ENCODE peak calls at places on chromosomes 12 and 14, in seven cellular contexts. G is NCI-H1105, J is iris pigment epithelial cell, E is mucosa of descending colon, T is pancreas, Y is transverse colon, C is WTC11. B is an unnamed sample.

GRCh38 chr14:32939254-32940065 is 781 bp downstream of the NPAS3 start:
- DNase-seq in G (peak; percentile 60), J (peak; percentile 71), E (peak; percentile 68), T (peak; percentile 87), Y (peak; percentile 70), C (peak; percentile 77), B (peak; percentile 67)

GRCh38 chr12:24109381-24110039 is 160.0 kb upstream of the SOX5 start:
- DNase-seq in G (no peak), J (peak; percentile 39), E (no peak), T (no peak), Y (no peak), C (no peak), B (no peak)

GRCh38 chr12:101829639-101830390 is 944 bp downstream of the GNPTAB start:
- DNase-seq in G (no peak), J (no peak), E (no peak), T (no peak), Y (no peak), C (no peak), B (no peak)

GRCh38 chr14:64717870-64718269 is 13.6 kb downstream of the PLEKHG3 start:
- DNase-seq in G (no peak), J (no peak), E (no peak), T (no peak), Y (no peak), C (peak; percentile 10), B (no peak)

GRCh38 chr12:1502856-1503255 is 91.5 kb downstream of the FBXL14 start:
- DNase-seq in G (no peak), J (no peak), E (no peak), T (no peak), Y (no peak), C (no peak), B (no peak)

GRCh38 chr12:112130461-112130998 is 5.2 kb downstream of the TRAFD1 start:
- DNase-seq in G (no peak), J (peak; percentile 71), E (no peak), T (no peak), Y (no peak), C (no peak), B (no peak)

GRCh38 chr14:103074699-103075341 is 9.2 kb upstream of the LBHD2 start:
- DNase-seq in G (no peak), J (no peak), E (peak; percentile 87), T (no peak), Y (peak; percentile 77), C (no peak), B (no peak)

GRCh38 chr12:54300732-54301427 is at the start of gene NFE2:
- DNase-seq in G (no peak), J (peak; percentile 77), E (peak; percentile 72), T (peak; percentile 82), Y (peak; percentile 54), C (peak; percentile 86), B (peak; percentile 66)

GRCh38 chr12:18955594-18955993 is 173.9 kb upstream of the PLEKHA5 start:
- DNase-seq in G (no peak), J (no peak), E (no peak), T (no peak), Y (no peak), C (no peak), B (peak; percentile 17)

GRCh38 chr12:120847392-120848157 is 56.6 kb downstream of the SPPL3 start:
- DNase-seq in G (no peak), J (no peak), E (no peak), T (no peak), Y (peak; percentile 18), C (no peak), B (no peak)

GRCh38 chr14:105889666-105890473 is 363.5 kb downstream of the TMEM121 start:
- DNase-seq in G (no peak), J (no peak), E (peak; percentile 26), T (peak; percentile 32), Y (peak; percentile 4), C (peak; percentile 5), B (no peak)

GRCh38 chr12:68945255-68945654 is 12.3 kb upstream of the CPM start:
- DNase-seq in G (no peak), J (no peak), E (no peak), T (no peak), Y (no peak), C (no peak), B (no peak)

GRCh38 chr14:35814371-35815005 is 5.4 kb upstream of the RALGAPA1 start:
- DNase-seq in G (peak; percentile 69), J (peak; percentile 41), E (no peak), T (peak; percentile 69), Y (peak; percentile 77), C (peak; percentile 82), B (peak; percentile 27)

GRCh38 chr14:96139879-96140278 is 64.8 kb upstream of the BDKRB2 start:
- DNase-seq in G (no peak), J (peak; percentile 60), E (no peak), T (no peak), Y (no peak), C (no peak), B (peak; percentile 50)

GRCh38 chr12:4118017-4118510 is 155.5 kb upstream of the CCND2 start:
- DNase-seq in G (no peak), J (peak; percentile 84), E (peak; percentile 82), T (no peak), Y (peak; percentile 80), C (no peak), B (no peak)

GRCh38 chr14:21057803-21058675 is at the start of gene RNASE8:
- DNase-seq in G (no peak), J (peak; percentile 16), E (no peak), T (no peak), Y (no peak), C (no peak), B (no peak)

GRCh38 chr12:43277630-43278267 is 274.3 kb downstream of the ADAMTS20 start:
- DNase-seq in G (no peak), J (peak; percentile 86), E (no peak), T (no peak), Y (no peak), C (no peak), B (no peak)

GRCh38 chr12:125243811-125244210 is 178.6 kb downstream of the AACS start:
- DNase-seq in G (no peak), J (no peak), E (no peak), T (no peak), Y (no peak), C (no peak), B (no peak)

GRCh38 chr14:68020999-68021663 is 201.6 kb downstream of the RAD51B start:
- DNase-seq in G (peak; percentile 9), J (no peak), E (no peak), T (no peak), Y (no peak), C (no peak), B (no peak)

GRCh38 chr14:104390941-104391901 is 188.3 kb upstream of the C14orf180 start:
- DNase-seq in G (no peak), J (no peak), E (no peak), T (peak; percentile 40), Y (no peak), C (no peak), B (no peak)

GRCh38 chr14:94097091-94097490 is 13.4 kb upstream of the IFI27 start:
- DNase-seq in G (no peak), J (no peak), E (no peak), T (no peak), Y (no peak), C (no peak), B (no peak)

GRCh38 chr12:96578526-96579125 is 89.2 kb downstream of the CFAP54 start:
- DNase-seq in G (peak; percentile 65), J (peak; percentile 56), E (no peak), T (no peak), Y (no peak), C (no peak), B (peak; percentile 12)

GRCh38 chr12:131378176-131378842 is 332.6 kb upstream of the SFSWAP start:
- DNase-seq in G (no peak), J (no peak), E (no peak), T (no peak), Y (no peak), C (no peak), B (no peak)

GRCh38 chr12:122721057-122721545 is 4.5 kb upstream of the HCAR3 start:
- DNase-seq in G (no peak), J (peak; percentile 67), E (no peak), T (no peak), Y (no peak), C (no peak), B (no peak)

GRCh38 chr12:1519642-1520041 is 74.7 kb downstream of the FBXL14 start:
- DNase-seq in G (no peak), J (no peak), E (no peak), T (no peak), Y (no peak), C (no peak), B (no peak)

GRCh38 chr12:15532364-15532977 is 210.2 kb downstream of the PTPRO start:
- DNase-seq in G (no peak), J (peak; percentile 88), E (no peak), T (no peak), Y (peak; percentile 53), C (peak; percentile 51), B (peak; percentile 43)

GRCh38 chr14:88203289-88203688 is 119.8 kb downstream of the KCNK10 start:
- DNase-seq in G (no peak), J (no peak), E (no peak), T (no peak), Y (no peak), C (no peak), B (no peak)

GRCh38 chr12:110561471-110562201 is 21.5 kb downstream of the PPTC7 start:
- DNase-seq in G (no peak), J (no peak), E (no peak), T (no peak), Y (no peak), C (no peak), B (no peak)

GRCh38 chr12:19744760-19745218 is 305.5 kb downstream of the AEBP2 start:
- DNase-seq in G (no peak), J (peak; percentile 89), E (no peak), T (no peak), Y (no peak), C (no peak), B (no peak)

GRCh38 chr12:113457710-113458109 is 14.0 kb downstream of the LHX5 start:
- DNase-seq in G (no peak), J (no peak), E (no peak), T (no peak), Y (no peak), C (no peak), B (no peak)

GRCh38 chr14:73752297-73752992 is 38.3 kb upstream of the PNMA1 start:
- DNase-seq in G (no peak), J (peak; percentile 44), E (peak; percentile 87), T (no peak), Y (peak; percentile 81), C (no peak), B (no peak)

GRCh38 chr12:33440477-33440876 is 858 bp upstream of the SYT10 start:
- DNase-seq in G (no peak), J (no peak), E (no peak), T (no peak), Y (no peak), C (no peak), B (no peak)

GRCh38 chr12:19671695-19672094 is 232.4 kb downstream of the AEBP2 start:
- DNase-seq in G (no peak), J (no peak), E (no peak), T (no peak), Y (no peak), C (no peak), B (no peak)

GRCh38 chr12:111267171-111267570 is 101.7 kb downstream of the PHETA1 start:
- DNase-seq in G (no peak), J (no peak), E (no peak), T (no peak), Y (no peak), C (no peak), B (no peak)

GRCh38 chr12:93292731-93293566 is 84.8 kb upstream of the NUDT4 start:
- DNase-seq in G (no peak), J (no peak), E (no peak), T (no peak), Y (no peak), C (no peak), B (no peak)

GRCh38 chr12:103839893-103840292 is 1.1 kb downstream of the NT5DC3 start:
- DNase-seq in G (no peak), J (no peak), E (no peak), T (no peak), Y (no peak), C (no peak), B (no peak)